ENCODE peak calls at places on chromosomes 12 and 14, in seven cellular contexts. B, N, T, J, M, C and I are unnamed samples.

GRCh38 chr14:25908707-25909106 is 689.1 kb downstream of the NOVA1 start:
- DNase-seq in N (no peak), C (no peak), M (no peak), B (no peak), J (no peak), T (no peak), I (no peak)

GRCh38 chr12:62252576-62252975 is 7.6 kb upstream of the USP15 start:
- DNase-seq in C (no peak), M (no peak), B (no peak), N (no peak), T (no peak), J (no peak), I (no peak)

GRCh38 chr12:127677537-127678131 is 589.3 kb upstream of the TMEM132C start:
- DNase-seq in B (peak; percentile 68), M (peak; percentile 88), C (peak; percentile 46), N (peak; percentile 97), J (no peak), T (peak; percentile 57), I (peak; percentile 80)

GRCh38 chr14:26199599-26200370 is 398.0 kb downstream of the NOVA1 start:
- DNase-seq in T (no peak), B (no peak), J (no peak), N (peak; percentile 46), C (peak; percentile 4), M (no peak), I (peak; percentile 49)

GRCh38 chr12:25320123-25321006 is 69.6 kb upstream of the KRAS start:
- DNase-seq in J (no peak), M (no peak), B (no peak), T (peak; percentile 27), N (no peak), C (no peak), I (no peak)

GRCh38 chr14:68458253-68458652 is 334.6 kb downstream of the ZFP36L1 start:
- DNase-seq in J (no peak), B (no peak), M (no peak), T (no peak), N (no peak), C (no peak), I (no peak)

GRCh38 chr12:131066207-131066885 is 112.6 kb downstream of the ADGRD1 start:
- DNase-seq in C (no peak), N (no peak), B (peak; percentile 36), J (no peak), M (no peak), T (no peak), I (no peak)

GRCh38 chr14:60590907-60591510 is 58.3 kb downstream of the SIX1 start:
- DNase-seq in N (no peak), T (no peak), M (peak; percentile 38), B (no peak), C (no peak), J (no peak), I (no peak)

GRCh38 chr12:120474092-120474960 is 4.8 kb upstream of the SRSF9 start:
- DNase-seq in J (peak; percentile 80), C (peak; percentile 87), B (peak; percentile 93), T (no peak), M (peak; percentile 42), N (peak; percentile 99), I (peak; percentile 78)

GRCh38 chr14:29925736-29926135 is 1.9 kb downstream of the PRKD1 start:
- DNase-seq in C (no peak), M (no peak), T (no peak), J (no peak), N (no peak), B (no peak), I (peak; percentile 21)

GRCh38 chr12:6463211-6463610 is 7.3 kb downstream of the VAMP1 start:
- DNase-seq in B (no peak), J (no peak), M (no peak), C (no peak), N (no peak), T (no peak), I (no peak)

GRCh38 chr14:92382677-92383076 is 59.7 kb downstream of the SLC24A4 start:
- DNase-seq in J (no peak), M (peak; percentile 31), B (peak; percentile 90), T (no peak), C (peak; percentile 19), N (peak; percentile 55), I (no peak)

GRCh38 chr14:100359881-100360280 is 36.7 kb downstream of the SLC25A47 start:
- DNase-seq in B (no peak), M (no peak), J (no peak), T (no peak), C (no peak), N (no peak), I (no peak)

GRCh38 chr12:68792952-68793351 is 15.0 kb upstream of the MDM2 start:
- DNase-seq in N (peak; percentile 50), T (peak; percentile 87), J (peak; percentile 59), B (peak; percentile 68), M (peak; percentile 46), C (no peak), I (no peak)

GRCh38 chr14:47674148-47674545 is 1.3 kb downstream of the MDGA2 start:
- DNase-seq in B (peak; percentile 48), J (no peak), N (no peak), T (no peak), C (no peak), M (peak; percentile 55), I (no peak)

GRCh38 chr12:7869137-7869536 is 3.6 kb downstream of the SLC2A14 start:
- DNase-seq in N (peak; percentile 12), C (no peak), M (no peak), J (no peak), T (no peak), B (no peak), I (peak; percentile 47)

GRCh38 chr12:4279120-4279690 is 5.6 kb downstream of the CCND2 start:
- DNase-seq in N (no peak), J (no peak), C (no peak), M (no peak), B (no peak), T (no peak), I (no peak)

DNA sequence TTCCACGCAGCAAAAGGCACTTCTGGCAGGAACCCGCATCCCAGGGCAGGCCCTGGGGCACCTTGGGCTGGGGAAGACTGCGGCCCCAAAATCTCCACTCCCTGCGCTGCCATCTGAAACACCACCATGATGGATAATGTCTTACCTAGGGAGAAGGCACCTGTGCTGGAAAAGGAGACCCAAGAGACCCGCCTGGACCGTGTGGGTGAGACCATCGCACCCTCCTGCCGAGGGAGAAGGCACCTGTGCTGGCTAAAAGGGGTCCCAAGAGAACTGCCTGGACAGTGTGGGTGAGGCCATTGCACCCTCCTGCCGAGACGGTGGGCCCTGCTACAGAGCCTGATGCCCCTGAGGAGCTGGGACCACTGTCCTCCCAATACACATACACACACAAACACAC is 24.8 kb upstream of the INF2 start:
- DNase-seq in B (peak; percentile 66), T (peak; percentile 45), C (no peak), J (no peak), N (no peak), M (no peak), I (no peak)
- H3K4me2 ChIP-seq in B (no peak overlapping the region), T (peak overlapping the region; percentile 60), C (no peak overlapping the region), J (no peak overlapping the region), N (no peak overlapping the region), M (no peak overlapping the region), I (no peak overlapping the region)

GRCh38 chr12:84954415-84954814 is 41.8 kb upstream of the SLC6A15 start:
- DNase-seq in M (no peak), N (no peak), C (no peak), T (no peak), J (no peak), B (no peak), I (no peak)

GRCh38 chr12:84955298-84955697 is 42.7 kb upstream of the SLC6A15 start:
- DNase-seq in N (no peak), B (no peak), J (no peak), M (no peak), C (no peak), T (no peak), I (no peak)

GRCh38 chr12:84946753-84947152 is 34.2 kb upstream of the SLC6A15 start:
- DNase-seq in J (no peak), B (no peak), C (no peak), T (no peak), M (no peak), N (no peak), I (no peak)

GRCh38 chr12:84950971-84951546 is 38.5 kb upstream of the SLC6A15 start:
- DNase-seq in M (no peak), N (no peak), B (no peak), T (no peak), C (no peak), J (no peak), I (no peak)
- H2AFZ ChIP-seq in M (peak overlapping the region; percentile 77), N (peak overlapping the region; percentile 43), B (peak overlapping the region; percentile 21), T (no peak overlapping the region), C (no peak overlapping the region), J (peak overlapping the region; percentile 69), I (no peak overlapping the region)

GRCh38 chr12:132110677-132111076 is 33.4 kb downstream of the DDX51 start:
- DNase-seq in B (no peak), M (no peak), J (no peak), C (no peak), N (no peak), T (no peak), I (no peak)

GRCh38 chr12:132109741-132110140 is 34.4 kb downstream of the DDX51 start:
- DNase-seq in M (no peak), J (no peak), C (no peak), B (no peak), T (no peak), N (no peak), I (no peak)

GRCh38 chr12:132105467-132105866 is 38.7 kb downstream of the DDX51 start:
- DNase-seq in J (no peak), M (no peak), B (peak; percentile 35), N (no peak), T (no peak), C (no peak), I (no peak)

GRCh38 chr12:132106921-132107320 is 37.2 kb downstream of the DDX51 start:
- DNase-seq in M (no peak), B (peak; percentile 88), T (no peak), N (peak; percentile 95), C (no peak), J (no peak), I (peak; percentile 20)

DNA sequence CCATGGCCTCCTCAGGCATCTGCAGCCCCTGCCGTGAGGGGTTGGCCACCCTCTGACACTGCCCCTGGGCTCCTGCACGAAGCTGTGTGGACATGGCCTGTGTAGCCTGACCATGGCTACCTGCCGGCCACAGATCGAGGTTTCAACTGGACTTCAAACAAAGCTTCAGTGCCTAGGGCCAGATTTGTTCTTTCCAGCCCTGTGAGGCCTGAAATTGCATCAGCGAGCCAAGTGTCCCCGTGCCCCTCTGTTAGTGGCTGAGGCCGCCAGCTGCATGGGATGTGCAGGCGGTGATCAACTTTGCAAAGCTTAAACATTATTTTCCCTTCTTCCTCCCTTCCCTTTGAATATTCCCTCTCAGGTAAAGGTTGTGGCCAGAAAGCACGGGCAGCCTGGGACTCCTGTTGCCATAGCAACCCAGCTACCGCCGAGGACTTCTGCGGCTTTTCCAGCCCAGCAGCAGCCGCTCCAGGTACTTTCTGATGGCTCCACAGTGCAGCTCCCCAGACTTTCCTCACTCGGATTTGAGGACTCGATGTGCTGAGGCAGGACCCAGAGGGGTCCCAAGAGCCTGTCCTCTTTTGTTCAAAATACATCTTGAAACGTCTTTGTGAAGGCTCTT is 35.8 kb downstream of the DDX51 start:
- DNase-seq in M (peak; percentile 72), T (no peak), N (no peak), B (no peak), J (no peak), C (no peak), I (no peak)
- TF ChIP-seq CTCF in M (no peak), T (no peak), N (no peak), B (no peak), J (no peak), C (no peak), I (no peak)

DNA sequence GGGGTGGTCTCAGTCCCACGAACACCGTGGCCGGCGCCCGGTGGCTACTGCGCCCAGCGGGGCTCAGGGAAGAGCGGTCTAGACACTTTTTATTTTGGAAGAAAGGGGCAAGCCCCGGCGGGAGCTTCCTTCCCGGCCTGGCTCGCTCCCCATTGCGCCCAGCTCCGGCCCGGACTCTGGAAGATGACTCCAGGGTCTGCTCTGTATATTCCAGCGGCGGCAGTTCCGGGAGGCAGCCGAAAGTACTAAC is 225.1 kb upstream of the CRY1 start:
- DNase-seq in J (no peak), C (peak; percentile 22), T (no peak), B (peak; percentile 88), M (no peak), N (peak; percentile 17), I (no peak)
- H3K4me2 ChIP-seq in J (peak overlapping the region; percentile 91), C (peak overlapping the region; percentile 88), T (no peak overlapping the region), B (peak overlapping the region; percentile 77), M (peak overlapping the region; percentile 98), N (peak overlapping the region; percentile 92), I (peak overlapping the region; percentile 93)